ENCODE peak calls at places on chromosomes 11 and 22, in nine cellular contexts. F, N, V, G, A, X, P, J and T are unnamed samples.
A peak's percentile ranks its signal among the peaks of the same experiment; 100 is the strongest.

GRCh38 chr11:115194798-115195101 is 309.5 kb downstream of the CADM1 start:
- ATAC-seq in F (peak; percentile 75), N (peak; percentile 49), V (no peak), G (no peak), A (peak; percentile 21), X (no peak), P (no peak), J (peak; percentile 55), T (no peak)

GRCh38 chr11:76686261-76687079 is 15.9 kb upstream of the LRRC32 start:
- ATAC-seq in F (peak; percentile 82), N (peak; percentile 10), V (no peak), G (no peak), A (peak; percentile 3), X (peak; percentile 37), P (no peak), J (no peak), T (no peak)

GRCh38 chr22:20464096-20464614 is 26.5 kb upstream of the SCARF2 start:
- ATAC-seq in F (peak; percentile 43), N (no peak), V (no peak), G (no peak), A (no peak), X (no peak), P (peak; percentile 29), J (no peak), T (no peak)

GRCh38 chr11:65911682-65912568 is 6.9 kb downstream of the C11orf68 start:
- ATAC-seq in F (peak; percentile 63), N (peak; percentile 14), V (peak; percentile 22), G (peak; percentile 31), A (peak; percentile 32), X (no peak), P (no peak), J (no peak), T (peak; percentile 44)

GRCh38 chr11:119306373-119306890 is 10.5 kb downstream of the MCAM start:
- ATAC-seq in F (peak; percentile 28), N (no peak), V (peak; percentile 65), G (peak; percentile 46), A (peak; percentile 26), X (peak; percentile 55), P (peak; percentile 19), J (peak; percentile 51), T (peak; percentile 77)

GRCh38 chr11:125517116-125517804 is 21.2 kb upstream of the FEZ1 start:
- ATAC-seq in F (no peak), N (no peak), V (peak; percentile 17), G (no peak), A (no peak), X (peak; percentile 13), P (no peak), J (no peak), T (no peak)

GRCh38 chr22:22788460-22789037 is 99.1 kb upstream of the IGLL5 start:
- ATAC-seq in F (no peak), N (no peak), V (no peak), G (peak; percentile 41), A (no peak), X (no peak), P (peak; percentile 12), J (no peak), T (no peak)

GRCh38 chr22:23970816-23971482 is 3.3 kb downstream of the DDT start:
- ATAC-seq in F (no peak), N (no peak), V (no peak), G (no peak), A (no peak), X (no peak), P (no peak), J (no peak), T (no peak)

GRCh38 chr22:41934284-41935014 is 7.8 kb upstream of the TNFRSF13C start:
- ATAC-seq in F (no peak), N (no peak), V (no peak), G (no peak), A (no peak), X (peak; percentile 1), P (no peak), J (no peak), T (no peak)

GRCh38 chr11:65786786-65787636 is at the start of gene OVOL1:
- ATAC-seq in F (no peak), N (peak; percentile 75), V (no peak), G (no peak), A (peak; percentile 64), X (no peak), P (no peak), J (no peak), T (no peak)

GRCh38 chr11:114085965-114086364 is 26.5 kb downstream of the ZBTB16 start:
- ATAC-seq in F (no peak), N (peak; percentile 81), V (no peak), G (no peak), A (peak; percentile 81), X (no peak), P (peak; percentile 54), J (peak; percentile 67), T (no peak)

GRCh38 chr22:30607300-30607930 is 441 bp downstream of the TCN2 start:
- ATAC-seq in F (no peak), N (no peak), V (no peak), G (peak; percentile 55), A (no peak), X (no peak), P (no peak), J (no peak), T (no peak)

GRCh38 chr11:112241486-112241885 is 15.3 kb downstream of the PTS start:
- ATAC-seq in F (no peak), N (peak; percentile 50), V (no peak), G (peak; percentile 77), A (no peak), X (no peak), P (no peak), J (no peak), T (peak; percentile 93)

GRCh38 chr11:102316505-102316904 is 779 bp upstream of the BIRC3 start:
- ATAC-seq in F (peak; percentile 1), N (no peak), V (no peak), G (no peak), A (no peak), X (no peak), P (no peak), J (no peak), T (no peak)

GRCh38 chr11:72639475-72640375 is 34.5 kb downstream of the PDE2A start:
- ATAC-seq in F (no peak), N (no peak), V (no peak), G (no peak), A (no peak), X (no peak), P (no peak), J (no peak), T (peak; percentile 26)

GRCh38 chr11:72643547-72643946 is 30.7 kb downstream of the PDE2A start:
- ATAC-seq in F (no peak), N (no peak), V (no peak), G (no peak), A (no peak), X (peak; percentile 15), P (no peak), J (no peak), T (no peak)

GRCh38 chr11:72642815-72643511 is 31.3 kb downstream of the PDE2A start:
- ATAC-seq in F (peak; percentile 91), N (peak; percentile 92), V (peak; percentile 78), G (peak; percentile 82), A (peak; percentile 85), X (peak; percentile 86), P (peak; percentile 59), J (peak; percentile 87), T (peak; percentile 67)

GRCh38 chr11:72641900-72642814 is 32.1 kb downstream of the PDE2A start:
- ATAC-seq in F (peak; percentile 45), N (peak; percentile 80), V (peak; percentile 81), G (peak; percentile 49), A (peak; percentile 64), X (peak; percentile 18), P (no peak), J (peak; percentile 68), T (peak; percentile 71)

GRCh38 chr11:72641522-72641899 is 32.7 kb downstream of the PDE2A start:
- ATAC-seq in F (no peak), N (no peak), V (no peak), G (no peak), A (no peak), X (no peak), P (no peak), J (no peak), T (no peak)
- H3K27ac ChIP-seq in F (no peak overlapping the region), N (no peak overlapping the region), V (peak overlapping the region; percentile 58), G (no peak overlapping the region), A (no peak overlapping the region), X (no peak overlapping the region), P (no peak overlapping the region), J (peak overlapping the region; percentile 36), T (peak overlapping the region; percentile 74)

GRCh38 chr22:25012743-25013142 is 60.2 kb downstream of the KIAA1671 start:
- ATAC-seq in F (peak; percentile 40), N (no peak), V (no peak), G (no peak), A (no peak), X (no peak), P (peak; percentile 44), J (no peak), T (no peak)

GRCh38 chr22:25014896-25015755 is 62.6 kb downstream of the KIAA1671 start:
- ATAC-seq in F (no peak), N (no peak), V (no peak), G (no peak), A (no peak), X (no peak), P (no peak), J (no peak), T (no peak)

GRCh38 chr22:25018009-25018408 is 65.5 kb downstream of the KIAA1671 start:
- ATAC-seq in F (no peak), N (no peak), V (no peak), G (no peak), A (no peak), X (no peak), P (no peak), J (no peak), T (no peak)

GRCh38 chr22:25016311-25016710 is 63.8 kb downstream of the KIAA1671 start:
- ATAC-seq in F (no peak), N (no peak), V (no peak), G (no peak), A (no peak), X (no peak), P (no peak), J (no peak), T (no peak)

DNA sequence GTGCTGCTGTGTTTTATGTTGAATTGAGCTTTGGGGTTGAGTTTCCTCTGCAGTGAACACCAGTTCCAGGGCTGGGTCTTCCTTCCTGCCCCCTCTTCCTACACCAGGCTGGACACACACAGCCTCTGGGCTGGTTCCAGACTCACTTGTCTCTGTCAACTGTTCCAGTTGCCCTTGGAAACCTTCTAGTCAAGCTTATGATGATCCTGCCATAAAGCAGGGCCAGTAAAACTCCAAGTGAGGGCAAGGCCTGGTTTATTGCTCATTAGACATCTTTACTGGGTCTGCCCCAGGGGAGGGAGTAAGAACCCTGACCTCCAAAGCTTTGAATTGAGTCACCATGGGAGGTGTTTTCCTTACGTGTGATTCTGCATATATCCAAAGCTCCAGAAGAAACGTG is 61.1 kb downstream of the KIAA1671 start:
- ATAC-seq in F (no peak), N (peak; percentile 33), V (peak; percentile 69), G (no peak), A (peak; percentile 72), X (no peak), P (peak; percentile 36), J (no peak), T (peak; percentile 62)
- TF ChIP-seq CTCF in F (no peak), N (no peak), V (no peak), G (no peak), A (no peak), X (no peak), P (no peak), J (no peak), T (no peak)

GRCh38 chr11:36077886-36078685 is 134.2 kb downstream of the LDLRAD3 start:
- ATAC-seq in F (no peak), N (no peak), V (no peak), G (no peak), A (no peak), X (no peak), P (no peak), J (no peak), T (peak; percentile 31)
- H3K27ac ChIP-seq in F (no peak overlapping the region), N (no peak overlapping the region), V (no peak overlapping the region), G (no peak overlapping the region), A (no peak overlapping the region), X (no peak overlapping the region), P (no peak overlapping the region), J (no peak overlapping the region), T (no peak overlapping the region)

GRCh38 chr22:46390652-46391301 is 55.3 kb downstream of the TRMU start:
- ATAC-seq in F (no peak), N (peak; percentile 42), V (peak; percentile 66), G (peak; percentile 86), A (peak; percentile 14), X (no peak), P (no peak), J (peak; percentile 87), T (no peak)
- TF ChIP-seq CTCF in F (no peak), N (no peak), V (peak; percentile 38), G (peak; percentile 89), A (peak; percentile 34), X (no peak), P (no peak), J (peak; percentile 58), T (no peak)